ENCODE peak calls at places on chromosomes 2 and 18, in nine cellular contexts. One of them, this sample, is unnamed.
A peak's percentile ranks its signal among the peaks of the same experiment; 100 is the strongest.

GRCh38 chr2:85723707-85724360 is 29.7 kb downstream of the GNLY start:
- DNase-seq in GM20000: no peak
- DNase-seq in A549: no peak
- DNase-seq in BJ: no peak
- DNase-seq in kidney: no peak
- DNase-seq in nephron progenitor cell: no peak
- DNase-seq in HFFc6: peak; percentile 48
- DNase-seq in coronary artery: peak; percentile 33
- DNase-seq in dorsolateral prefrontal cortex: no peak
- DNase-seq in this sample: no peak

GRCh38 chr2:52976132-52976949 is 791.3 kb upstream of the CHAC2 start:
- DNase-seq in HFFc6: no peak
- DNase-seq in GM20000: peak; percentile 6
- DNase-seq in dorsolateral prefrontal cortex: no peak
- DNase-seq in BJ: no peak
- DNase-seq in kidney: no peak
- DNase-seq in nephron progenitor cell: peak; percentile 42
- DNase-seq in coronary artery: no peak
- DNase-seq in A549: peak; percentile 3
- DNase-seq in this sample: no peak

GRCh38 chr2:98487806-98488189 is 43.1 kb downstream of the INPP4A start:
- DNase-seq in BJ: no peak
- DNase-seq in nephron progenitor cell: no peak
- DNase-seq in GM20000: peak; percentile 65
- DNase-seq in dorsolateral prefrontal cortex: no peak
- DNase-seq in kidney: peak; percentile 17
- DNase-seq in HFFc6: no peak
- DNase-seq in A549: peak; percentile 59
- DNase-seq in coronary artery: no peak
- DNase-seq in this sample: no peak

GRCh38 chr2:36287363-36288275 is 68.0 kb upstream of the CRIM1 start:
- DNase-seq in HFFc6: no peak
- DNase-seq in dorsolateral prefrontal cortex: no peak
- DNase-seq in nephron progenitor cell: no peak
- DNase-seq in coronary artery: no peak
- DNase-seq in kidney: no peak
- DNase-seq in GM20000: no peak
- DNase-seq in A549: no peak
- DNase-seq in BJ: no peak
- DNase-seq in this sample: no peak

GRCh38 chr18:36530676-36531405 is 233.3 kb downstream of the FHOD3 start:
- DNase-seq in A549: no peak
- DNase-seq in GM20000: no peak
- DNase-seq in nephron progenitor cell: no peak
- DNase-seq in coronary artery: no peak
- DNase-seq in kidney: no peak
- DNase-seq in HFFc6: no peak
- DNase-seq in dorsolateral prefrontal cortex: no peak
- DNase-seq in BJ: no peak
- DNase-seq in this sample: no peak

GRCh38 chr2:47016172-47016913 is 100.7 kb upstream of the MCFD2 start:
- DNase-seq in coronary artery: no peak
- DNase-seq in HFFc6: peak; percentile 97
- DNase-seq in BJ: peak; percentile 76
- DNase-seq in kidney: no peak
- DNase-seq in GM20000: no peak
- DNase-seq in dorsolateral prefrontal cortex: no peak
- DNase-seq in nephron progenitor cell: peak; percentile 33
- DNase-seq in A549: peak; percentile 84
- DNase-seq in this sample: peak; percentile 64

GRCh38 chr2:24360050-24360962 is at the start of gene ITSN2:
- DNase-seq in HFFc6: peak; percentile 37
- DNase-seq in A549: peak; percentile 87
- DNase-seq in GM20000: peak; percentile 88
- DNase-seq in dorsolateral prefrontal cortex: peak; percentile 74
- DNase-seq in nephron progenitor cell: peak; percentile 85
- DNase-seq in coronary artery: peak; percentile 89
- DNase-seq in BJ: no peak
- DNase-seq in kidney: peak; percentile 95
- DNase-seq in this sample: no peak

GRCh38 chr2:223469270-223470057 is 132.7 kb downstream of the SCG2 start:
- DNase-seq in kidney: peak; percentile 84
- DNase-seq in dorsolateral prefrontal cortex: no peak
- DNase-seq in coronary artery: no peak
- DNase-seq in BJ: peak; percentile 56
- DNase-seq in GM20000: no peak
- DNase-seq in nephron progenitor cell: no peak
- DNase-seq in A549: no peak
- DNase-seq in HFFc6: peak; percentile 91
- DNase-seq in this sample: no peak

GRCh38 chr18:9828794-9829712 is 56.7 kb upstream of the TXNDC2 start:
- DNase-seq in coronary artery: no peak
- DNase-seq in HFFc6: no peak
- DNase-seq in dorsolateral prefrontal cortex: no peak
- DNase-seq in A549: no peak
- DNase-seq in GM20000: no peak
- DNase-seq in kidney: no peak
- DNase-seq in nephron progenitor cell: no peak
- DNase-seq in BJ: no peak
- DNase-seq in this sample: no peak

GRCh38 chr18:9827856-9828793 is 57.6 kb upstream of the TXNDC2 start:
- DNase-seq in kidney: no peak
- DNase-seq in dorsolateral prefrontal cortex: no peak
- DNase-seq in BJ: peak; percentile 76
- DNase-seq in nephron progenitor cell: no peak
- DNase-seq in HFFc6: peak; percentile 98
- DNase-seq in GM20000: no peak
- DNase-seq in A549: peak; percentile 86
- DNase-seq in coronary artery: no peak
- DNase-seq in this sample: no peak

GRCh38 chr18:9831723-9832199 is 54.0 kb upstream of the TXNDC2 start:
- DNase-seq in HFFc6: no peak
- DNase-seq in GM20000: no peak
- DNase-seq in coronary artery: no peak
- DNase-seq in BJ: no peak
- DNase-seq in A549: no peak
- DNase-seq in nephron progenitor cell: no peak
- DNase-seq in kidney: no peak
- DNase-seq in dorsolateral prefrontal cortex: no peak
- DNase-seq in this sample: no peak

GRCh38 chr18:9832871-9833270 is 52.9 kb upstream of the TXNDC2 start:
- DNase-seq in kidney: no peak
- DNase-seq in dorsolateral prefrontal cortex: no peak
- DNase-seq in GM20000: no peak
- DNase-seq in coronary artery: no peak
- DNase-seq in nephron progenitor cell: no peak
- DNase-seq in A549: no peak
- DNase-seq in HFFc6: no peak
- DNase-seq in BJ: no peak
- DNase-seq in this sample: no peak

GRCh38 chr18:9831046-9831722 is 54.6 kb upstream of the TXNDC2 start:
- DNase-seq in HFFc6: no peak
- DNase-seq in kidney: no peak
- DNase-seq in A549: no peak
- DNase-seq in GM20000: no peak
- DNase-seq in nephron progenitor cell: no peak
- DNase-seq in BJ: no peak
- DNase-seq in dorsolateral prefrontal cortex: no peak
- DNase-seq in coronary artery: no peak
- DNase-seq in this sample: no peak
- TF ChIP-seq CTCF in HFFc6: peak; percentile 45
- TF ChIP-seq CTCF in kidney: no peak
- TF ChIP-seq CTCF in A549: no peak
- TF ChIP-seq CTCF in GM20000: no peak
- TF ChIP-seq CTCF in nephron progenitor cell: no peak
- TF ChIP-seq CTCF in BJ: no peak
- TF ChIP-seq CTCF in dorsolateral prefrontal cortex: no peak
- TF ChIP-seq CTCF in coronary artery: no peak
- TF ChIP-seq CTCF in this sample: no peak

DNA sequence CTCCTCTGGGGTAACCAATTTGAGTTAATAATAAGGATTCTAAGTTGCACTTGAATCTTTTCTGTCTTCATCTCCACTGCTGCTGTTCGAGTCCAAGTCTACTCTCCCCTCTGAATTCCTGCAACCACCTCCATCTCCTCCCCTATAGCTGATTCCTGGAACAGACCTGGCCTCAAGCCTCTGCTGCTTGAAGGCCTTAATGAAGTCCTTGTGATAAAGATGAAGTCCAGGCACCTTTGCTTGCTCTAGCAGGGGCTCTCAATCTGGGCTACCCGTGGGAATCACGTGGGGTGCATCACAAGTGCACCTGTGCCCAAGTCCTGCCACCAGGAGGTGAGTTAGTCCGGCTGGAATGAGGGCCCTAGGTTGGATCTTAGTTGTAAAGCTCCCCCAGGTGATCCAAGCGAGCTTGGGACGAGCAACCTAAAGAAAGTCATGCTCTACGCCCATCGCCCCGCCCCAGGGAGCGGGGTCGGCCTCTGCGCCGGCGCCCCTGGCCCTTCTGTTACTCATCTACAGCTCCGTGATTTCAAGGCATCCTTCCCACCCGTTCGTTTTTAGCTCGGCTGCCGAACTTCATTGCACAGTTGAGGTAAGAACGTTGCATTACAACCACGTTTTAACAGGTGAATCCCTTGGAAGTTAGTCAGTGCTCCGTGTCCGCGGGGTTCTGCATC is 905 bp upstream of the IAH1 start:
- DNase-seq in kidney: no peak
- DNase-seq in HFFc6: no peak
- DNase-seq in dorsolateral prefrontal cortex: no peak
- DNase-seq in coronary artery: no peak
- DNase-seq in A549: peak; percentile 55
- DNase-seq in BJ: no peak
- DNase-seq in nephron progenitor cell: peak; percentile 25
- DNase-seq in GM20000: peak; percentile 49
- DNase-seq in this sample: no peak
- TF ChIP-seq CTCF in kidney: no peak
- TF ChIP-seq CTCF in HFFc6: peak; percentile 29
- TF ChIP-seq CTCF in dorsolateral prefrontal cortex: no peak
- TF ChIP-seq CTCF in coronary artery: no peak
- TF ChIP-seq CTCF in A549: no peak
- TF ChIP-seq CTCF in BJ: peak; percentile 17
- TF ChIP-seq CTCF in nephron progenitor cell: no peak
- TF ChIP-seq CTCF in GM20000: no peak
- TF ChIP-seq CTCF in this sample: no peak

GRCh38 chr2:82339805-82340204 is 2035.3 kb upstream of the LRRTM1 start:
- DNase-seq in HFFc6: no peak
- DNase-seq in A549: no peak
- DNase-seq in GM20000: no peak
- DNase-seq in coronary artery: no peak
- DNase-seq in kidney: no peak
- DNase-seq in nephron progenitor cell: no peak
- DNase-seq in BJ: no peak
- DNase-seq in dorsolateral prefrontal cortex: no peak
- DNase-seq in this sample: no peak

GRCh38 chr2:82340578-82341053 is 2036.1 kb upstream of the LRRTM1 start:
- DNase-seq in HFFc6: no peak
- DNase-seq in coronary artery: no peak
- DNase-seq in kidney: no peak
- DNase-seq in nephron progenitor cell: no peak
- DNase-seq in dorsolateral prefrontal cortex: no peak
- DNase-seq in GM20000: no peak
- DNase-seq in BJ: no peak
- DNase-seq in A549: no peak
- DNase-seq in this sample: no peak

GRCh38 chr2:82345910-82346309 is 2041.4 kb upstream of the LRRTM1 start:
- DNase-seq in kidney: no peak
- DNase-seq in HFFc6: no peak
- DNase-seq in BJ: no peak
- DNase-seq in dorsolateral prefrontal cortex: no peak
- DNase-seq in nephron progenitor cell: no peak
- DNase-seq in A549: no peak
- DNase-seq in coronary artery: no peak
- DNase-seq in GM20000: no peak
- DNase-seq in this sample: no peak

GRCh38 chr2:82342351-82342750 is 2037.8 kb upstream of the LRRTM1 start:
- DNase-seq in GM20000: no peak
- DNase-seq in coronary artery: no peak
- DNase-seq in nephron progenitor cell: no peak
- DNase-seq in kidney: no peak
- DNase-seq in dorsolateral prefrontal cortex: no peak
- DNase-seq in BJ: no peak
- DNase-seq in A549: no peak
- DNase-seq in HFFc6: no peak
- DNase-seq in this sample: no peak

DNA sequence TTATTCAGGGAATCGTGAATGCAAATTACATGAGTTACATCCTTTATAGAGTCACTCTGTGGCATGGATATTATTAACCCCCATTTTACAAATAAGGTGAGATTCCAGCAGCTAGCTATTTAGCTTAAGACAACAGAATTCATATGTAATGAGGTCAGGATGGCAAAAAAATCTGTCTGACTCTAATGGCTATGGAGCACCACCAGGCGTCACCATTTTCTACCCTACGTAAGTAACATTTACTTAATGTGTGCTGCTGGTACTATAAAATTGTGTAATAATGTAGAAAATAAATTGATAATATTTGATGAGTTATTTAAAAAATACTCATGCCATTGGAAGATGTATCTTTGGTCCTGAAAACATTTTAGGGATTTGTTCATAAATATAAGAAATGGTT is 2040.1 kb upstream of the LRRTM1 start:
- DNase-seq in dorsolateral prefrontal cortex: no peak
- DNase-seq in coronary artery: no peak
- DNase-seq in kidney: no peak
- DNase-seq in BJ: no peak
- DNase-seq in GM20000: no peak
- DNase-seq in HFFc6: no peak
- DNase-seq in nephron progenitor cell: no peak
- DNase-seq in A549: no peak
- DNase-seq in this sample: no peak
- TF ChIP-seq CTCF in dorsolateral prefrontal cortex: no peak
- TF ChIP-seq CTCF in coronary artery: no peak
- TF ChIP-seq CTCF in kidney: no peak
- TF ChIP-seq CTCF in BJ: no peak
- TF ChIP-seq CTCF in GM20000: no peak
- TF ChIP-seq CTCF in HFFc6: peak; percentile 42
- TF ChIP-seq CTCF in nephron progenitor cell: peak; percentile 31
- TF ChIP-seq CTCF in A549: no peak
- TF ChIP-seq CTCF in this sample: peak; percentile 24

GRCh38 chr18:21912339-21913239 is 172.0 kb downstream of the MIB1 start:
- DNase-seq in BJ: no peak
- DNase-seq in kidney: no peak
- DNase-seq in HFFc6: no peak
- DNase-seq in A549: no peak
- DNase-seq in dorsolateral prefrontal cortex: no peak
- DNase-seq in nephron progenitor cell: peak; percentile 22
- DNase-seq in coronary artery: no peak
- DNase-seq in GM20000: no peak
- DNase-seq in this sample: peak; percentile 30

GRCh38 chr18:21916594-21916993 is 176.0 kb downstream of the MIB1 start:
- DNase-seq in GM20000: no peak
- DNase-seq in BJ: no peak
- DNase-seq in nephron progenitor cell: no peak
- DNase-seq in HFFc6: no peak
- DNase-seq in dorsolateral prefrontal cortex: no peak
- DNase-seq in coronary artery: no peak
- DNase-seq in kidney: no peak
- DNase-seq in A549: no peak
- DNase-seq in this sample: no peak

GRCh38 chr18:21915546-21915945 is 175.0 kb downstream of the MIB1 start:
- DNase-seq in GM20000: no peak
- DNase-seq in dorsolateral prefrontal cortex: no peak
- DNase-seq in kidney: no peak
- DNase-seq in A549: no peak
- DNase-seq in HFFc6: no peak
- DNase-seq in nephron progenitor cell: no peak
- DNase-seq in BJ: no peak
- DNase-seq in coronary artery: no peak
- DNase-seq in this sample: no peak

GRCh38 chr18:21911551-21911950 is 171.0 kb downstream of the MIB1 start:
- DNase-seq in coronary artery: no peak
- DNase-seq in nephron progenitor cell: no peak
- DNase-seq in GM20000: peak; percentile 34
- DNase-seq in A549: no peak
- DNase-seq in kidney: no peak
- DNase-seq in dorsolateral prefrontal cortex: no peak
- DNase-seq in BJ: no peak
- DNase-seq in HFFc6: no peak
- DNase-seq in this sample: no peak

DNA sequence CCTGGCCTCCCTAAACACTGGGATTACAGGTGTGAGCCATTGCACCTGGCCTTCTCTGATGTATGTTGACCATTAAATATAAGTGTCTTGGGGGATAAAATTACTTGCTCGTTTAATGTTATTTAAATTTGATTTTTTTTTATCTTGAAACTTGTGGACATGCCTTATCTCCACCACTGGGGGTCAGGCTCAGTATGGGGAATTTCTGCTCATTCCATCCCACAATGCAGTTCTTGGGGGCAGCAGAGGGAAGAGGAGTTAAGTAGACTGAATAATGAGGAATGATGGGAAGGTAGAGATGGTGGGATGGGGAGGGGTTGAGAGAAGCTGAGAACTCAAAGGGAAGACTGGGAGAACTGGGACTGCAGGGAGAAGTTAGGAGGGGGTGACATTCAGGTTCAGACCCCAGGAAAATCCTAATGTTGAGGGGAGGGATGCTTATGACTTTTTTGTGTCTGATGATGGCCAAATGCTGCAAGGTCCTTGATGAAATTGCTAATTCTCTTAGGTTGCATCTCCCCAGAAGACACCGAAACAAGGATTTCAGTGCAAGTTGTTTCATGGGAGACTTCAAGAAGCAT is 174.2 kb downstream of the MIB1 start:
- DNase-seq in coronary artery: no peak
- DNase-seq in GM20000: no peak
- DNase-seq in HFFc6: peak; percentile 40
- DNase-seq in dorsolateral prefrontal cortex: no peak
- DNase-seq in nephron progenitor cell: peak; percentile 31
- DNase-seq in A549: peak; percentile 14
- DNase-seq in kidney: no peak
- DNase-seq in BJ: no peak
- DNase-seq in this sample: no peak
- TF ChIP-seq CTCF in coronary artery: peak; percentile 29
- TF ChIP-seq CTCF in GM20000: peak; percentile 6
- TF ChIP-seq CTCF in HFFc6: peak; percentile 83
- TF ChIP-seq CTCF in dorsolateral prefrontal cortex: peak; percentile 56
- TF ChIP-seq CTCF in nephron progenitor cell: peak; percentile 66
- TF ChIP-seq CTCF in A549: peak; percentile 52
- TF ChIP-seq CTCF in kidney: peak; percentile 24
- TF ChIP-seq CTCF in BJ: peak; percentile 58
- TF ChIP-seq CTCF in this sample: peak; percentile 78

This sample was measured in LNCaP clone FGC.